ENCODE peak calls at places on chromosome 15, in six cellular contexts. Z is GM23338, U is H1, X is WTC11, T is HepG2, Y is GM12878. L is an unnamed sample.
A peak's percentile ranks its signal among the peaks of the same experiment; 100 is the strongest.

GRCh38 chr15:96353931-96354730 is 23.6 kb downstream of the NR2F2 start:
- DNase-seq in Z (peak; percentile 80), U (peak; percentile 81), X (peak; percentile 76), T (no peak), Y (no peak), L (peak; percentile 60)

GRCh38 chr15:25775317-25775912 is 87.7 kb downstream of the ATP10A start:
- DNase-seq in Z (no peak), U (peak; percentile 39), X (no peak), T (peak; percentile 45), Y (peak; percentile 40), L (no peak)

GRCh38 chr15:67172172-67172571 is 82.3 kb downstream of the AAGAB start:
- DNase-seq in Z (no peak), U (no peak), X (no peak), T (no peak), Y (no peak), L (no peak)

GRCh38 chr15:25175789-25176615 is 221.2 kb downstream of the SNRPN start:
- DNase-seq in Z (no peak), U (no peak), X (peak; percentile 1), T (no peak), Y (no peak), L (no peak)

GRCh38 chr15:89195836-89196235 is 25.5 kb downstream of the RLBP1 start:
- DNase-seq in Z (no peak), U (no peak), X (no peak), T (no peak), Y (no peak), L (no peak)

GRCh38 chr15:63338170-63338569 is 43.5 kb downstream of the CA12 start:
- DNase-seq in Z (no peak), U (no peak), X (no peak), T (no peak), Y (no peak), L (no peak)

GRCh38 chr15:23753248-23753647 is 66.1 kb upstream of the NDN start:
- DNase-seq in Z (no peak), U (no peak), X (no peak), T (no peak), Y (no peak), L (no peak)

GRCh38 chr15:67178569-67179210 is 75.8 kb downstream of the AAGAB start:
- DNase-seq in Z (no peak), U (no peak), X (no peak), T (no peak), Y (no peak), L (peak; percentile 44)

GRCh38 chr15:92394327-92395175 is 870 bp downstream of the ST8SIA2 start:
- DNase-seq in Z (peak; percentile 64), U (peak; percentile 77), X (peak; percentile 53), T (no peak), Y (no peak), L (no peak)

GRCh38 chr15:101322849-101323477 is 27.9 kb upstream of the SNRPA1 start:
- DNase-seq in Z (no peak), U (no peak), X (no peak), T (no peak), Y (no peak), L (no peak)

GRCh38 chr15:40338041-40338657 is 2.6 kb downstream of the CCDC9B start:
- DNase-seq in Z (peak; percentile 92), U (peak; percentile 93), X (peak; percentile 92), T (peak; percentile 58), Y (no peak), L (peak; percentile 91)

GRCh38 chr15:29820802-29821160 is 1.5 kb downstream of the TJP1 start:
- DNase-seq in Z (no peak), U (no peak), X (no peak), T (no peak), Y (no peak), L (no peak)

GRCh38 chr15:39216816-39217215 is 364.1 kb upstream of the THBS1 start:
- DNase-seq in Z (no peak), U (no peak), X (no peak), T (no peak), Y (no peak), L (no peak)

GRCh38 chr15:71124937-71125755 is 9.9 kb downstream of the THSD4 start:
- DNase-seq in Z (no peak), U (no peak), X (no peak), T (no peak), Y (no peak), L (no peak)

GRCh38 chr15:45268135-45268534 is 16.1 kb downstream of the SLC28A2 start:
- DNase-seq in Z (peak; percentile 62), U (peak; percentile 50), X (peak; percentile 61), T (peak; percentile 30), Y (no peak), L (no peak)

GRCh38 chr15:52415628-52416027 is 113.1 kb downstream of the MYO5A start:
- DNase-seq in Z (no peak), U (no peak), X (no peak), T (no peak), Y (no peak), L (no peak)

GRCh38 chr15:68298882-68299381 is 21.4 kb downstream of the FEM1B start:
- DNase-seq in Z (no peak), U (no peak), X (no peak), T (no peak), Y (peak; percentile 77), L (no peak)

DNA sequence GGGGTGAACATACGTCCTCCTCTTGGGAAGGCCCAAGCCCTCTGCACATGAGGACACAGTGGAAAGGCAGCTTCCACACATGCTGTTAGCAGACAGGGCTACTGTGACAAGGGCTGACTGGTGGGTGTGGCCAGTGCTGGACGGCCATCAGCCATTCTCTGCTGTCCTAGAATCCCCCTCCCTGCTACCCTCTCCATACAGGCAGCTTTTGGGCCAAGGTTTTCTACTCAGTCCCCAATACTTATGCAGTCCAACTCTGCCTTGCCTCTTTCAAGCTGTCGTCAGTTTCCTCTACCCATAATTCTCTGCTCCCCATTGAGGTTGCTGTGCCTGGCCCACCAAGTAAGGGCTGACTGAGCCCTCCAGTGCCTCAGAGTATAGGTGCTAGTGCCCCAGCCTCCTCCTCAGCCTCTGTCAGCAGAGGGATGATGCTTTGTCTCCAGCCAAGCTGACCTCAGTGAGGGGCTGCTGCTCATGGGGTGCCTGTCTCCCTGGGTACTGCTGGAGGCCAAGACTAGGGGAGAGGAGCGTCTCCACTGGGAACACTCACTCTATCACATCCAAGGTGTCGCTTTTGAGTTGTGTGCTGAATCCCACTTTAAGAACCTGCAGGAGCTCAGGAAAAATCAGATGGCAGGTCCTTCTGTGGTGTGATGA is 2.8 kb downstream of the LOXL1 start:
- DNase-seq in Z (no peak), U (no peak), X (no peak), T (no peak), Y (no peak), L (no peak)
- TF ChIP-seq CREB1 in Z (no peak), U (no peak), X (no peak), T (no peak), Y (no peak), L (no peak)

DNA sequence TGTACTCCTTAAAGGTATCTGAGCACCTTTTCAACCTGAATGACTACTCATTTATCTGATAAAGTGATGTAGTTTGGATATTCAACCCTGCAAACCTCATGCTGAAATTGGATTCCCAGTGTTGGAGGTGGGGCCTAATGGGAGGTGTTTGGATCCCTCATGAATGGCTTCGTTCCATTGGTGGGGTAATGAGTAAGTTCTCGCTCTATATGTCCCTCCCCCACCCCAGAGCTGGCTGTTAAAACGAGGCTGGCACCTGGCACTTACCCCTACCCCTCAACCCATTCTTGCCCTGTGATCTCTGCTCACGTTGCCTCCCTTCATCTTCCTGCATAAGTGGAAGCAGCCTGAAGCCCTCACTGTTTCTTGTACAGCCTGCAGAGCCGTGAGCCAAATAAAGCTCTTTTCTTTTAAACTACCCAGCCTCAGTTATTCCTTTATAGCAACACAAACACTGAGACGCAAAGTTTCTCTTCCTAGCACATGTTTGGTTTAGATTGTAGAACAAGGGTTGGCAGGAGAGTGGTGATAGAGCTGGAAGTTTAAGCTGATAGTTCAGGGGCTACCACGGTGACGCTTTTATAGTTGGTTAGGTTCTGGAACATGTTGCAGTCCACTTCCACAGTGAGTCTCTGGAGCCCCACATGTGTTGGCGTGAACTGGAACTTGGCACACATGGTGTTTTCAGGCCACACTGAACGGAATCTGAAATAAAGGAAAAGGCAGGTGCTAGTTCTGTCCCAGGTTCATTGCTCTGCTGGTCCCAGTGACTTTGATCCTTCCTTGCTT is 11.8 kb downstream of the CCNDBP1 start:
- DNase-seq in Z (no peak), U (no peak), X (no peak), T (no peak), Y (no peak), L (no peak)
- TF ChIP-seq CREB1 in Z (no peak), U (no peak), X (no peak), T (no peak), Y (no peak), L (no peak)

GRCh38 chr15:66134284-66134683 is 119.3 kb downstream of the MEGF11 start:
- DNase-seq in Z (no peak), U (no peak), X (no peak), T (no peak), Y (no peak), L (no peak)
- TF ChIP-seq CREB1 in Z (no peak), U (no peak), X (no peak), T (no peak), Y (no peak), L (no peak)

DNA sequence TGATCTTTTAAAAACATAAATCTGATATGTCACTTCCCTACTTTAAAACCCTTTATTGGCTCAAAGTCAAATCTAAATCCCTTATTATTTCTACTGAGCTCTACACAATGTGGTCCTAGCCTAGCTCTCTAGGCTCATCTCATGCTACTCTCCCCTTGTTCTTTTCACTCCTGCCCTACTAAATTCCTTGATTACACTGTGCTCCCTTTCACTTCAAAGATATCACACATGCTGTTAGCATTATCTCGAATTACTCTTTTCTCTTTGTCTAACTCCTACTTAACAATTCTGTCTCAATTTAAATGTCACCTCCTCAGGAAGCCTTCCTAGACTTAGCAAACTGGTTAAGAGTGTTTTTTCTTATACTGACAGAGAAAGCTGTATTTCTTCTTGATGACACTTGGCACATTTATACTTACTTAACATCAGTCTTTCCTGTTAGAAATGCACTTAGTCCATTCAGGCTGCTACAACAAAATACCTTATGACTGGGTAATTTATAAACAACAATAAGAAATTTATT is 102.0 kb downstream of the SCAPER start:
- DNase-seq in Z (peak; percentile 44), U (no peak), X (no peak), T (no peak), Y (no peak), L (no peak)
- TF ChIP-seq CREB1 in Z (no peak), U (no peak), X (no peak), T (no peak), Y (no peak), L (no peak)

DNA sequence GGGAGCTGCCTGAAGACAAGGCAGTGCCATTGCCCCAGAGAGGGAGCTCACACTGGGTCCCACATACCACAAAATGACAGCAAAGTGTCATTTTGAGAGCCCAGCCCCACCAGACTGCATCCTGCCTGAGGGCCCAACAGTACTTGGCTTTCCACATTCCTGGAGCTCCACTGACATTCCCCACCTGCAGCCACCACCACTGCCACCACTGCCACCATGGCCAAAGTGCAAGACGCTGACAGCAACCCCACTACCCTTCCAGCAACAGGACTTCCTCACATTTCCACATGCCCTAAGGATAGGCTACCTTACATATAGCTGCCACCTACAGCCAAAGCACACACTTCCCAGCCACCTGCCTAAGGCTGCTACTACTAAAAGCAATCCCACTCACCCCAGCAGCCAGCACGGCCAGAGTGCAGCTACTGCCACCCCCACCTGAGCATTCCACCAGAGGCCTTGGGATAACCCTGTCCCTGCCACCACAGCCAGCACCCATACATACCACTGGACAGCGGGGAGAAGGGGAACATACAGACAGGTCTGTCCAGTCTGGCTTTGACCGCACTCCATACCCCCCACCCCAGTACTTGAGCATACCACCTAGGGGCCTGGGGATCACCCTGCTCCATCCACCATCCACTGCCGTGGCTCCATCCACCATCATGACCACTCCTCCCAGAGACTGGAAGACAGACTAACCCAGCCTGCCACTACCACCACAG is 210.3 kb downstream of the ATP8B4 start:
- DNase-seq in Z (no peak), U (no peak), X (no peak), T (no peak), Y (no peak), L (no peak)
- TF ChIP-seq CREB1 in Z (no peak), U (no peak), X (no peak), T (no peak), Y (no peak), L (no peak)

GRCh38 chr15:78325092-78325843 is 14.9 kb upstream of the CRABP1 start:
- DNase-seq in Z (no peak), U (no peak), X (no peak), T (no peak), Y (no peak), L (no peak)
- TF ChIP-seq CREB1 in Z (no peak), U (no peak), X (no peak), T (no peak), Y (no peak), L (no peak)

L was measured in K562.